ENCODE peak calls at places on chromosomes 11 and 22, in four cellular contexts. Y is BJ; K is activated CD8-positive, alpha-beta memory T cell treated with anti-CD3 and anti-CD28 coated beads for 48 hours; Q is stomach. X is an unnamed sample.

GRCh38 chr11:64959498-64959897 is 12.4 kb downstream of the MAJIN start:
- DNase-seq in Y (no peak), K (no peak), Q (no peak), X (no peak)

GRCh38 chr22:33272180-33272579 is 214.0 kb upstream of the SYN3 start:
- DNase-seq in Y (no peak), K (no peak), Q (no peak), X (no peak)

GRCh38 chr22:44925465-44926123 is 84.2 kb downstream of the PHF21B start:
- DNase-seq in Y (no peak), K (no peak), Q (no peak), X (no peak)

GRCh38 chr22:37661160-37661924 is 2.8 kb downstream of the PDXP start:
- DNase-seq in Y (no peak), K (no peak), Q (no peak), X (peak)

GRCh38 chr22:17924735-17925727 is 99.3 kb downstream of the MICAL3 start:
- DNase-seq in Y (no peak), K (no peak), Q (peak), X (no peak)

GRCh38 chr11:12386745-12387144 is 9.4 kb downstream of the PARVA start:
- DNase-seq in Y (no peak), K (no peak), Q (no peak), X (no peak)

GRCh38 chr22:45731798-45732495 is 60.3 kb downstream of the ATXN10 start:
- DNase-seq in Y (no peak), K (no peak), Q (no peak), X (no peak)

GRCh38 chr11:31801298-31801702 is 9.8 kb downstream of the PAX6 start:
- DNase-seq in Y (no peak), K (no peak), Q (no peak), X (no peak)

GRCh38 chr11:68889948-68890446 is 13.6 kb downstream of the MRPL21 start:
- DNase-seq in Y (peak), K (no peak), Q (no peak), X (no peak)

GRCh38 chr11:93648168-93648567 is 13.3 kb upstream of the CEP295 start:
- DNase-seq in Y (no peak), K (no peak), Q (no peak), X (peak)

GRCh38 chr22:21855715-21856114 is 11.7 kb downstream of the MAPK1 start:
- DNase-seq in Y (no peak), K (no peak), Q (no peak), X (no peak)

GRCh38 chr11:69922015-69922595 is 102.9 kb upstream of the FGF3 start:
- DNase-seq in Y (no peak), K (no peak), Q (no peak), X (no peak)

GRCh38 chr11:118636569-118637290 is 29.3 kb downstream of the PHLDB1 start:
- DNase-seq in Y (no peak), K (no peak), Q (no peak), X (no peak)

GRCh38 chr11:31641477-31642062 is 132.0 kb downstream of the ELP4 start:
- DNase-seq in Y (no peak), K (no peak), Q (peak), X (no peak)

GRCh38 chr11:33753304-33753703 is 17.1 kb upstream of the CD59 start:
- DNase-seq in Y (no peak), K (no peak), Q (no peak), X (no peak)

GRCh38 chr11:104041792-104042191 is 5.4 kb downstream of the DDI1 start:
- DNase-seq in Y (no peak), K (no peak), Q (no peak), X (no peak)

GRCh38 chr11:111207213-111207612 is 38.3 kb upstream of the POU2AF2 start:
- DNase-seq in Y (no peak), K (no peak), Q (no peak), X (no peak)

GRCh38 chr22:38730411-38730871 is 24.7 kb downstream of the GTPBP1 start:
- DNase-seq in Y (no peak), K (no peak), Q (no peak), X (no peak)

GRCh38 chr22:26487996-26488395 is 4.3 kb downstream of the SRRD start:
- DNase-seq in Y (no peak), K (no peak), Q (no peak), X (no peak)

GRCh38 chr11:1759151-1759850 is 4.4 kb downstream of the CTSD start:
- DNase-seq in Y (no peak), K (no peak), Q (no peak), X (no peak)

GRCh38 chr11:125320347-125321122 is 156.0 kb downstream of the PKNOX2 start:
- DNase-seq in Y (no peak), K (no peak), Q (no peak), X (no peak)

GRCh38 chr11:64650923-64651523 is 60.0 kb downstream of the SLC22A12 start:
- DNase-seq in Y (no peak), K (no peak), Q (no peak), X (no peak)

GRCh38 chr11:130601141-130601540 is 152.7 kb downstream of the ADAMTS15 start:
- DNase-seq in Y (no peak), K (no peak), Q (peak), X (no peak)